ENCODE peak calls at places on chromosomes 3 and 15, in ten cellular contexts. V is neural progenitor cell; I is M059J; A is uterus; X is GF-D8; Y is HFF-Myc; F is ecto neural progenitor cell; U is T-helper 2 cell; G is SK-N-MC; S is activated CD4-positive, alpha-beta T cell treated with anti-CD3 and anti-CD28 coated beads for 36 hours. B is an unnamed sample.

GRCh38 chr3:150751781-150752263 is 11.1 kb downstream of the SIAH2 start:
- DNase-seq in I (no peak), S (no peak), U (no peak), A (no peak), X (no peak), G (no peak), Y (no peak), V (no peak), F (no peak), B (no peak)

GRCh38 chr3:119293105-119293683 is 989 bp upstream of the ARHGAP31 start:
- DNase-seq in F (no peak), X (no peak), U (no peak), A (no peak), Y (no peak), G (no peak), V (no peak), I (no peak), S (no peak), B (no peak)

GRCh38 chr3:12689997-12690711 is 26.2 kb upstream of the RAF1 start:
- DNase-seq in S (no peak), Y (no peak), F (no peak), G (no peak), I (no peak), V (no peak), X (no peak), A (no peak), U (no peak), B (no peak)

GRCh38 chr3:134874737-134875413 is 79.8 kb downstream of the EPHB1 start:
- DNase-seq in Y (no peak), U (no peak), G (no peak), S (no peak), X (no peak), F (no peak), A (no peak), I (peak; percentile 38), V (no peak), B (no peak)

GRCh38 chr3:177589921-177590336 is 392.6 kb upstream of the TBL1XR1 start:
- DNase-seq in Y (peak; percentile 89), U (peak; percentile 57), X (no peak), S (no peak), F (no peak), I (peak; percentile 97), G (no peak), V (peak; percentile 80), A (no peak), B (no peak)

GRCh38 chr3:168249539-168250414 is 154.1 kb upstream of the GOLIM4 start:
- DNase-seq in V (peak; percentile 96), G (no peak), Y (peak; percentile 15), S (peak; percentile 57), I (peak; percentile 74), A (peak; percentile 32), U (peak; percentile 32), F (peak; percentile 92), X (no peak), B (peak; percentile 51)

GRCh38 chr3:156317457-156317856 is 197.1 kb downstream of the KCNAB1 start:
- DNase-seq in S (no peak), A (no peak), F (no peak), U (no peak), V (no peak), G (peak; percentile 53), I (peak; percentile 90), Y (peak; percentile 91), X (no peak), B (no peak)

GRCh38 chr15:87777054-87777498 is 479.5 kb downstream of the NTRK3 start:
- DNase-seq in V (no peak), U (no peak), I (peak; percentile 97), F (no peak), S (no peak), G (no peak), X (no peak), Y (peak; percentile 6), A (no peak), B (peak; percentile 19)

GRCh38 chr3:21729888-21730459 is 21.0 kb downstream of the ZNF385D start:
- DNase-seq in X (no peak), G (no peak), S (no peak), F (no peak), V (no peak), A (no peak), Y (no peak), U (no peak), I (peak; percentile 75), B (no peak)

GRCh38 chr3:52046186-52046913 is 10.0 kb downstream of the DUSP7 start:
- DNase-seq in U (no peak), S (no peak), X (no peak), G (no peak), I (peak; percentile 97), A (peak; percentile 36), F (no peak), Y (peak; percentile 91), V (no peak), B (no peak)

GRCh38 chr3:46665763-46666470 is 27.6 kb downstream of the ALS2CL start:
- DNase-seq in U (no peak), V (no peak), A (no peak), G (no peak), Y (no peak), X (no peak), S (no peak), I (no peak), F (no peak), B (no peak)

GRCh38 chr15:68114356-68114755 is 60.2 kb downstream of the PIAS1 start:
- DNase-seq in V (no peak), S (no peak), U (peak; percentile 43), X (no peak), F (no peak), I (peak; percentile 26), A (no peak), Y (no peak), G (no peak), B (no peak)